ENCODE peak calls at places on chromosomes 12 and 14, in six cellular contexts. W is PC-3, U is neuronal stem cell, J is NT2/D1, I is HCT116, F is adipocyte. R is an unnamed sample.

GRCh38 chr12:52032431-52032796 is 18.8 kb upstream of the NR4A1 start:
- DNase-seq in W (peak; percentile 30), I (no peak), F (peak; percentile 82), U (no peak), J (no peak), R (no peak)

GRCh38 chr14:94394594-94395305 is 6.3 kb upstream of the SERPINA1 start:
- DNase-seq in J (no peak), U (no peak), W (no peak), I (no peak), F (peak; percentile 43), R (no peak)

GRCh38 chr14:64806202-64806861 is 73.4 kb downstream of the SPTB start:
- DNase-seq in W (peak; percentile 99), J (no peak), F (peak; percentile 68), I (no peak), U (no peak), R (no peak)

GRCh38 chr14:62162998-62163589 is 400.9 kb downstream of the SNAPC1 start:
- DNase-seq in I (peak; percentile 23), W (peak; percentile 79), J (peak; percentile 15), U (peak; percentile 48), F (peak; percentile 84), R (peak; percentile 82)

GRCh38 chr12:115597157-115597712 is 680.3 kb downstream of the MED13L start:
- DNase-seq in J (no peak), W (peak; percentile 87), F (no peak), U (no peak), I (peak; percentile 16), R (no peak)

GRCh38 chr14:31287294-31287972 is 79.8 kb upstream of the HECTD1 start:
- DNase-seq in I (no peak), U (no peak), J (no peak), W (no peak), F (no peak), R (no peak)

GRCh38 chr12:95173392-95174251 is 43.6 kb downstream of the FGD6 start:
- DNase-seq in I (no peak), U (no peak), F (peak; percentile 69), J (no peak), W (no peak), R (no peak)

GRCh38 chr12:617304-617915 is 45.8 kb downstream of the NINJ2 start:
- DNase-seq in U (no peak), F (no peak), J (no peak), I (no peak), W (no peak), R (no peak)

GRCh38 chr14:74886001-74886400 is 4.3 kb downstream of the DLST start:
- DNase-seq in W (no peak), U (no peak), I (no peak), F (peak; percentile 96), J (peak; percentile 59), R (no peak)

GRCh38 chr14:102498005-102498677 is 11.4 kb downstream of the ANKRD9 start:
- DNase-seq in I (no peak), J (no peak), U (no peak), F (no peak), W (peak; percentile 41), R (peak; percentile 60)

GRCh38 chr14:77599894-77600293 is 16.5 kb downstream of the SPTLC2 start:
- DNase-seq in W (no peak), U (no peak), F (peak; percentile 14), J (no peak), I (no peak), R (no peak)

GRCh38 chr14:51293149-51293925 is 53.3 kb downstream of the TMX1 start:
- DNase-seq in I (no peak), W (no peak), J (no peak), U (no peak), F (peak; percentile 59), R (no peak)

GRCh38 chr12:126747530-126748149 is 1519.3 kb upstream of the TMEM132C start:
- DNase-seq in J (peak; percentile 30), W (peak; percentile 66), I (peak; percentile 16), U (no peak), F (peak; percentile 27), R (peak; percentile 80)

GRCh38 chr12:1277905-1278304 is 286.9 kb downstream of the ERC1 start:
- DNase-seq in J (no peak), I (no peak), W (no peak), F (no peak), U (no peak), R (no peak)

GRCh38 chr12:80040075-80040738 is 59.1 kb upstream of the OTOGL start:
- DNase-seq in W (no peak), F (peak; percentile 34), U (no peak), J (no peak), I (no peak), R (no peak)

GRCh38 chr14:104121142-104121541 is 17.2 kb upstream of the KIF26A start:
- DNase-seq in J (no peak), F (no peak), W (no peak), U (no peak), I (no peak), R (no peak)

GRCh38 chr12:113424915-113425823 is 3.0 kb downstream of the SDSL start:
- DNase-seq in W (peak; percentile 59), I (no peak), F (peak; percentile 67), J (peak; percentile 58), U (peak; percentile 52), R (peak; percentile 73)

DNA sequence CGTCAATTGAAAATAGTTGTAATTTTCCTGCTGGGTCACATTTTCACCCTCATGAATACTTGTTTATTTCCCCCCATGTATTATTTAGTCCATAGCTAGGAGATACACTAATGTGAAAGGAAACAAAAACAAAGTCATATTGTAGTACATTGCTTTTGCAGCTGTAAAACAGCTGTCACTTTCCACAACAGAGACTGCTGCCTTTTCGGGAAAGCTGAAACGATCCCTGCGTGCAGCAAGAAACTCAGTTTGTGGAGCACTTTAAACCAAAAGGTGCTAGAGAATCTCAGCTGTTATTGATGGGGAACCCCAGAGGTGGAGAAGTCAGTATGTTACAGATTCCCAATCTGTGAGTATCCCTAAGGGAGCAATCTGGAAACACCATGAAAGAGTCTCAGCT is 4.2 kb downstream of the RACGAP1 start:
- DNase-seq in U (no peak), J (no peak), W (no peak), I (no peak), F (peak; percentile 24), R (no peak)
- H3K9ac ChIP-seq in U (no peak overlapping the region), J (no peak overlapping the region), W (no peak overlapping the region), I (no peak overlapping the region), F (no peak overlapping the region), R (peak overlapping the region; percentile 19)

DNA sequence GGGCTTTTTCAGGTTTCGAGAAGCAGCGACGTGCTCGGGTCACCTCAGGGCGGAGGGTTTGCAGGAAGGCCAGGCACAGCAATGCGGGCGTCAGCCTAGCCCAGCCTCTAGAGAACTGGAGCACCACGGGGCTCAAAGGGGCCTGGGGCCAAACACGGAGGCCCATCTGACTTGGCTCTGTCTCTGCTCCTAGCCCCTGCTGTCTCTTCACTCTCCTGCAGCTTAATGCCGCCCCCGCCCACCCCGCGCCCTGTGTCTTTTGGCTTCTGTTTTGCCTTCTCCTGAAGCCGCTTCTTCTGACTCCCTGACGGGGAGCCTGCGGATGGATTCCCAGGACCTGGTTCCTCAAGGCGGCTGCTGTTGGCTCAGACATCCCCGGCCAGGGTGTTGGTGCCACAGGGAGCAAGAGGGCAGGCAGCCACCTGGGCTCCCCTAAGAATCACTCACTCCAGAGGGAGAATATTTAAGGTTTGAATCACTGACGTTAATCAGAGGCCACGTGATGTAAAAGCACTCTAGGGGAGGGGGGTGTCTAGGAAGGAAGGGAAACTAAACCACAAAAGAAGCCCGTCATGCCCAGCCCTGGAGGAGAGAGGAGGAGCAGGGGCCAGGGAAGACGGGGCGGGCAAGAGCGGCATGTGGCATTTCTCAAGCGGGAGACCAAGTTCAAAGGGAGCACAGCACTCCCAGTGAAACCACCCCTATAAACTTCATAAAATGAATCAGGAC is 36.9 kb upstream of the PRMT8 start:
- DNase-seq in I (peak; percentile 70), U (no peak), J (no peak), F (peak; percentile 12), W (peak; percentile 94), R (no peak)
- H3K9ac ChIP-seq in I (peak overlapping the region; percentile 18), U (no peak overlapping the region), J (peak overlapping the region; percentile 52), F (no peak overlapping the region), W (no peak overlapping the region), R (no peak overlapping the region)

GRCh38 chr12:11794311-11794710 is 144.8 kb downstream of the ETV6 start:
- DNase-seq in W (no peak), J (no peak), I (no peak), F (no peak), U (no peak), R (no peak)
- H3K9ac ChIP-seq in W (no peak overlapping the region), J (no peak overlapping the region), I (no peak overlapping the region), F (no peak overlapping the region), U (no peak overlapping the region), R (no peak overlapping the region)

GRCh38 chr12:124754949-124755800 is 108.5 kb downstream of the SCARB1 start:
- DNase-seq in U (no peak), F (peak; percentile 90), W (no peak), J (peak; percentile 82), I (no peak), R (peak; percentile 89)
- H3K9ac ChIP-seq in U (no peak overlapping the region), F (peak overlapping the region; percentile 81), W (no peak overlapping the region), J (peak overlapping the region; percentile 42), I (no peak overlapping the region), R (peak overlapping the region; percentile 60)

GRCh38 chr14:41925409-41925808 is 318.7 kb downstream of the LRFN5 start:
- DNase-seq in I (peak; percentile 10), W (peak; percentile 63), U (peak; percentile 12), F (no peak), J (no peak), R (peak; percentile 89)
- H3K9ac ChIP-seq in I (no peak overlapping the region), W (no peak overlapping the region), U (no peak overlapping the region), F (no peak overlapping the region), J (no peak overlapping the region), R (no peak overlapping the region)

GRCh38 chr12:27284021-27284420 is 39.9 kb downstream of the STK38L start:
- DNase-seq in J (no peak), W (no peak), F (no peak), I (no peak), U (no peak), R (no peak)
- H3K9ac ChIP-seq in J (no peak overlapping the region), W (no peak overlapping the region), F (no peak overlapping the region), I (no peak overlapping the region), U (no peak overlapping the region), R (no peak overlapping the region)

GRCh38 chr12:56332512-56333196 is 1.1 kb downstream of the PAN2 start:
- DNase-seq in F (no peak), J (no peak), W (no peak), U (no peak), I (no peak), R (no peak)
- H3K9ac ChIP-seq in F (peak overlapping the region; percentile 93), J (peak overlapping the region; percentile 69), W (peak overlapping the region; percentile 91), U (peak overlapping the region; percentile 78), I (peak overlapping the region; percentile 93), R (peak overlapping the region; percentile 89)

DNA sequence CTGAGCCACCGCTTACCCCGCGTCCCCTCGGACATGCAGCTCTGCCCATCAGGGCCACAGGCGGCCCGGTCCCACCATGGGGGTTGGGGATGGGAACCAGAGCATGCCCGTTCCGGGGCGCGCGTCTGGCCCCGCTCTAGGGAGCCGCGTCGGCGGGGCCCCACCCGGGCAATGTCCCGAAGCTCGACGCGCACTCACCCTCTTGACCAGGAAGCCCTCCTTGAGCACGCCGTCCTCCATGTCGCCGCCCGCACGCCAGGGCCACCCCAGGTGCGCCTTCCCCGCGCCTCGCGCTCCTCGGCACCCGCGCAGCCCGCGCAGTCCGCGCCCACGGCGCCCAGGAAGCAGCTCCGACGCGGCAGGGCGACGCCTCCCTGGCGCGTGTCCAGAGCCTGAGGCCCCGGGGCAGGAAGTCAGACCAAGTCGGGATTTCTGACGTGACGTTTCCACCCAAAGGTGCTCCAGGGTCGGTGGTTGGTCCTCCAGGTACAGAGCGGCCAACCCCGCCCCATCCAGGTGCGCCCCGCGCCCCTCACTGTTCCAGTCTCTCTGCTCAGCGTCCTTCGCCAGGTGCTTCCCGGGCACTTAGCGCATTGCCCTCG is at the start of gene PLEK2:
- DNase-seq in F (peak; percentile 49), U (no peak), W (peak; percentile 86), J (no peak), I (peak; percentile 81), R (no peak)
- H3K9ac ChIP-seq in F (peak within 1 kb of the TSS; percentile 24), U (peak within 1 kb of the TSS; percentile 54), W (peak within 1 kb of the TSS; percentile 79), J (no peak within 1 kb of the TSS), I (peak within 1 kb of the TSS; percentile 84), R (no peak within 1 kb of the TSS)

R was measured in Karpas-422.